ENCODE peak calls at places on chromosomes 4 and X, in nine cellular contexts. D is HCT116, R is upper lobe of left lung, O is transverse colon, F is A549, C is IMR-90, U is adrenal gland, G is heart left ventricle, A is breast epithelium. S is an unnamed sample.

GRCh38 chrX:68945603-68946228 is 116.9 kb downstream of the EFNB1 start:
- DNase-seq in C (peak; percentile 70), U (peak; percentile 38), R (no peak), D (no peak), O (peak; percentile 12), A (no peak), G (no peak), F (peak; percentile 10), S (no peak)

GRCh38 chrX:147565239-147565638 is 346.5 kb upstream of the FMR1 start:
- DNase-seq in F (no peak), C (no peak), R (no peak), O (no peak), U (no peak), D (no peak), A (no peak), G (no peak), S (no peak)

GRCh38 chr4:158649111-158649680 is 22.5 kb downstream of the C4orf46 start:
- DNase-seq in R (no peak), C (no peak), U (no peak), F (no peak), G (no peak), D (no peak), O (no peak), A (no peak), S (no peak)

GRCh38 chrX:23797371-23798128 is 14.6 kb downstream of the SAT1 start:
- DNase-seq in O (no peak), A (peak; percentile 54), U (no peak), C (no peak), D (no peak), G (no peak), F (no peak), R (no peak), S (no peak)

GRCh38 chrX:31845003-31845402 is 773.2 kb upstream of the FTHL17 start:
- DNase-seq in F (no peak), D (no peak), R (no peak), U (no peak), G (no peak), C (no peak), A (no peak), O (no peak), S (no peak)

GRCh38 chr4:40971346-40971745 is 221.6 kb downstream of the NSUN7 start:
- DNase-seq in F (no peak), A (no peak), O (no peak), D (no peak), R (no peak), U (no peak), C (no peak), G (no peak), S (no peak)

GRCh38 chrX:53714580-53715335 is 28.2 kb upstream of the HUWE1 start:
- DNase-seq in F (no peak), R (no peak), U (no peak), O (peak; percentile 14), G (no peak), A (peak; percentile 46), C (peak; percentile 57), D (peak; percentile 4), S (no peak)

GRCh38 chr4:127015616-127016015 is 617.1 kb upstream of the INTU start:
- DNase-seq in D (no peak), U (no peak), A (no peak), R (no peak), O (no peak), G (no peak), C (no peak), F (no peak), S (no peak)

GRCh38 chr4:164700471-164700870 is 53.5 kb upstream of the SMIM31 start:
- DNase-seq in R (no peak), G (no peak), C (no peak), A (peak; percentile 41), F (peak; percentile 41), O (no peak), D (peak; percentile 56), U (no peak), S (no peak)

GRCh38 chr4:26509681-26510333 is 19.5 kb upstream of the CCKAR start:
- DNase-seq in R (peak; percentile 17), G (no peak), C (no peak), O (no peak), A (no peak), U (no peak), D (no peak), F (no peak), S (no peak)

GRCh38 chr4:182250446-182250845 is 7.2 kb downstream of the TENM3 start:
- DNase-seq in U (no peak), A (no peak), R (no peak), G (no peak), O (no peak), C (no peak), D (no peak), F (no peak), S (no peak)

GRCh38 chrX:10077425-10078188 is 79.2 kb upstream of the CLCN4 start:
- DNase-seq in O (no peak), G (no peak), R (no peak), C (peak; percentile 83), D (no peak), A (no peak), U (no peak), F (no peak), S (no peak)

GRCh38 chr4:156538651-156539285 is 432.8 kb downstream of the PDGFC start:
- DNase-seq in D (no peak), A (no peak), O (no peak), G (no peak), U (no peak), F (no peak), C (no peak), R (no peak), S (no peak)

DNA sequence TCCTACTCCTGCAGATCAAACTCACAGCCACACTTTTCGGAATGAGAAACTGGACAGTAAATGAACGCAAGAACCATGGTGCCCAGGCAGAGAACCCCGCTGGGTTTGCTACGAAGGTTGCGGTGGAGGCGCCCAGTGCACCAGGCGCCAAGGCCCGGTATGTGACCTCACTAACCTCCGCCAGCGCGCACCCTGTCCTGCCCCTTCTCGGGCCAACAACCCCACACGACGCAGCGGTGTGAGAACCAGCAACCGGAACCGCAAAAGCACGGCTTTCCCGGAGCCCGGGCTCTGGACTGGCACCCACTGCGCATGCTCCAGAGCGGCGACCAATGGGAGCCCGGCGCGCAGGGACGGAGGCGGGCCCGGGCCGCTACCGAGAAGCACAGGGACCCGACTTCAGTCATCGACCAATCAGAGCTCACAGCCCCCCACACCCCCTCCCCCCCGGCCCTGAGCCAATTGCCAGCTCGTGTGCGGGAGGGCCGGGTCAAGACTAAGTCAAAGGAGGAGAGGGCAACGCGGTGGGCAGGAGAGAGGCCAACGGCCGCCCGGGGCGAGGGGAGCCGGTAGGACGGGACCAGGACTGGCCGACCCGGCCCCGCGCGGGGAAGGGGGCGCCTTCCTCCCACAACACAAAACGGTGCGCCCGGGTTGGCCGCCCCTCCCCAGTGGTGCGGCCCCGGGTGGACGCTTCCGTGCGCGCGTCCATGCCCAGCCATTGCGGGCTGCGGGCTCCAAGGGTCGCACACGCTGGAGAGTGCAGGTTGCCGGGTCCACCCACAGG is 7.3 kb upstream of the WAS start:
- DNase-seq in G (peak; percentile 95), U (peak; percentile 89), F (peak; percentile 92), D (peak; percentile 53), C (peak; percentile 75), A (peak; percentile 85), R (peak; percentile 96), O (peak; percentile 91), S (peak; percentile 90)
- TF ChIP-seq POLR2A in G (no peak), U (peak; percentile 77), F (peak; percentile 64), D (peak; percentile 49), C (no peak), A (peak; percentile 8), R (peak; percentile 60), O (peak; percentile 89), S (peak; percentile 89)

GRCh38 chrX:154356596-154356995 is 17.8 kb downstream of the FLNA start:
- DNase-seq in U (no peak), O (no peak), G (no peak), R (no peak), C (no peak), A (no peak), F (no peak), D (no peak), S (no peak)

GRCh38 chrX:154354516-154354915 is 19.9 kb downstream of the FLNA start:
- DNase-seq in A (no peak), R (no peak), F (no peak), C (no peak), G (no peak), U (no peak), O (no peak), D (no peak), S (no peak)

GRCh38 chrX:154354013-154354412 is 20.4 kb downstream of the FLNA start:
- DNase-seq in O (no peak), U (no peak), A (no peak), D (no peak), G (no peak), F (peak; percentile 12), C (no peak), R (peak; percentile 45), S (no peak)

GRCh38 chrX:154355776-154356140 is 18.7 kb downstream of the FLNA start:
- DNase-seq in R (peak; percentile 67), U (no peak), A (no peak), G (no peak), F (no peak), O (no peak), D (no peak), C (no peak), S (no peak)

GRCh38 chrX:154355094-154355775 is 19.2 kb downstream of the FLNA start:
- DNase-seq in U (no peak), A (no peak), G (no peak), O (no peak), R (peak; percentile 85), F (no peak), C (no peak), D (no peak), S (no peak)
- H3K4me1 ChIP-seq in U (no peaks in the 10 kb centered on the region), A (no peaks in the 10 kb centered on the region), G (peaks cover 5% of the 10 kb centered on the region), O (no peaks in the 10 kb centered on the region), R (peaks cover 52% of the 10 kb centered on the region), F (peaks cover 75% of the 10 kb centered on the region), C (no peaks in the 10 kb centered on the region), D (no peaks in the 10 kb centered on the region), S (no peaks in the 10 kb centered on the region)

GRCh38 chrX:153946910-153947769 is 2.7 kb upstream of the RENBP start:
- DNase-seq in R (no peak), U (peak; percentile 83), D (peak; percentile 67), G (peak; percentile 87), O (peak; percentile 84), A (no peak), C (peak; percentile 68), F (peak; percentile 87), S (peak; percentile 75)
- H3K27ac ChIP-seq in R (peak overlapping the region; percentile 70), U (no peak overlapping the region), D (peak overlapping the region; percentile 38), G (peak overlapping the region; percentile 72), O (peak overlapping the region; percentile 58), A (no peak overlapping the region), C (no peak overlapping the region), F (peak overlapping the region; percentile 68), S (no peak overlapping the region)

DNA sequence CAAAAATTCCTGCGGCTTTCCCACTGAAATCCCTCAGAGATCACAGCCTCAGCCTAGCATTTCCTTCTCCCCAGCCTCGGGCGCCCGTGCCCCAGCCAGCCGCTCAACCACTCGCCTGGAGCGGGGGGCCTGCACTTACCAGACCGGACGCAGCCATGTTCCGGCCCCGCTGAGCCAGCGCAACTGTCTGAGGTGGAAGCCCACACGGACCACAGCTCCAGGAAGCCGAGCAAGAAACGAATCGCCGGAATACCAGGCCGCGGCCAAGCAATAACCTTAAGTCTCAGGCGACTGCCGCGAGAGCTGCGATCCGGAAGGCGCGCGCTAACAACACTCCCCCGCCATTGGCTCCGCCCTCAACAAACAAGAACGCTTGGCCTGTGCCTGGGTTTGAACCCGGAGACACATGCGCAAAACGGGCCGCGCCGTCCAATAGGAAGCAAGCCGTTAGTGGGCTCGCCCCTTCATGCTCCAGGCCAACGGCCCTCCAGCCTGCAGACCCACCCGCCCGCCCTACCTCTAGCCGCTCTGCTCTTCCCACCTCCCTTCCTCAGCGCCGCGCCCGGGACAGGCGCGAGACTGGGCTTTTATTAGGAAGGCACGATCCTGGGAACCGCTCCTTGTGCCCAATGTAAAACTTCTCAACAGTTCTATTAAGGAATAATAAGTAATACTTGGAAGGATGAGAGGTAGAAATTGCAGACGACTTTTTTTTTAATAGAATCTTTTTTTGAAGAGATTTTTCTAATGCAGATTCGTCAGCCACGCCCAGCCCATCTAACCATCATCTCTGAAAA is at the start of gene CENPC:
- DNase-seq in G (peak; percentile 98), A (peak; percentile 92), C (peak; percentile 97), D (peak; percentile 94), R (peak; percentile 94), F (peak; percentile 97), U (peak; percentile 98), O (peak; percentile 97), S (peak; percentile 97)
- TF ChIP-seq POLR2A in G (no peak), A (peak; percentile 65), C (peak; percentile 96), D (peak; percentile 69), R (peak; percentile 89), F (peak; percentile 39), U (peak; percentile 96), O (peak; percentile 92), S (peak; percentile 81)